ENCODE peak calls at places on chromosomes 4 and X, in eight cellular contexts. R is heart left ventricle, W is HepG2, K is HCT116, Y is A549, C is upper lobe of left lung, V is body of pancreas, B is gastrocnemius medialis. D is an unnamed sample.

GRCh38 chr4:183147983-183148382 is 48.9 kb downstream of the WWC2 start:
- ATAC-seq in B (no peak), V (no peak), W (no peak), K (no peak), Y (no peak), R (no peak), C (no peak), D (no peak)

GRCh38 chr4:69518102-69518501 is 22.4 kb upstream of the UGT2B4 start:
- ATAC-seq in C (no peak), W (peak; percentile 95), B (no peak), Y (peak; percentile 19), V (no peak), R (no peak), K (no peak), D (no peak)

GRCh38 chr4:39166177-39166576 is 16.2 kb upstream of the WDR19 start:
- ATAC-seq in W (no peak), V (no peak), K (no peak), B (no peak), R (no peak), Y (no peak), C (no peak), D (no peak)

GRCh38 chr4:22313974-22314373 is 201.9 kb downstream of the ADGRA3 start:
- ATAC-seq in W (no peak), Y (no peak), B (no peak), V (no peak), R (no peak), K (no peak), C (no peak), D (no peak)

GRCh38 chrX:81957900-81958545 is 756.1 kb downstream of the SH3BGRL start:
- ATAC-seq in R (no peak), W (peak; percentile 78), Y (no peak), K (no peak), V (no peak), B (no peak), C (no peak), D (no peak)

GRCh38 chrX:16822723-16823122 is 36.5 kb downstream of the TXLNG start:
- ATAC-seq in Y (no peak), B (no peak), C (no peak), R (no peak), W (no peak), K (no peak), V (no peak), D (no peak)

GRCh38 chr4:152038238-152038637 is 277.4 kb upstream of the GATB start:
- ATAC-seq in V (no peak), Y (no peak), R (peak; percentile 95), B (peak; percentile 94), C (no peak), W (no peak), K (no peak), D (peak; percentile 32)

GRCh38 chr4:88064410-88064809 is 57.0 kb downstream of the PKD2 start:
- ATAC-seq in W (no peak), V (no peak), B (no peak), C (no peak), R (no peak), Y (no peak), K (no peak), D (no peak)

DNA sequence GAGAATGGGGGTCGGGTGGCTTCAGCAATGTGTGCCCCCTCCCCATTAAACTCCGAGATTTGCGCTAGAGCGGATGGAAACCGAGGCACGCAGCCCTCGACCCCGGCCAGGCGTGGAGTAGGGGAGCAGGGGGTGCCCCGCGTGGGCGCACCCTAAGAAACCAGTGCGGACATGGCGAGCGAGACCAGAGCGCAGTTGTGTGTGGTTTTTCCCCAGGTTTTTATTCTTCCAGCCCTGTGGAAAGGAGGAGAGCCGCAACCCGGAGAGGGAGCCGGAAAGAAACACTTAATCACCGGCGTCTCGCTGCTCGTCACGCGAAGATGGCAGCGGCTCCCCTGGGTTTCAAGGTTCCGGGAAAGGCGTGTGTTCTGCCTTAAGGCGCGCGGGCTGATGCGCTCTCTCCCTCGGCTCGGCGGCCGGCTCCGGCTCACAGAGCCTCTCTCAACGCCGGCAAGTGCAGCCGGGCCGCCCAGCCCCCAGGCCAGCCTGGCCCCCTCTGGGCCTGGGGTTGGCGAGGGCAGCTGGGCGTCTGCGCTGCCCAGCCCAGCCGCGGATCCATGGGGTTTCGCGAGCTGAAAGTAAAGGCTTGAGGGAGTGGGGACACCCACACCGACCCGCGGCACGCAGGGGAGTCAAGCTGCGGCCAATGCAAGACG is 73.9 kb upstream of the BCOR start:
- ATAC-seq in K (no peak), B (no peak), R (no peak), C (peak; percentile 7), W (no peak), Y (no peak), V (peak; percentile 2), D (no peak)
- H3K4me1 ChIP-seq in K (peaks cover 43% of the 10 kb centered on the region), B (peaks cover 24% of the 10 kb centered on the region), R (peaks cover 46% of the 10 kb centered on the region), C (peaks cover 41% of the 10 kb centered on the region), W (peaks cover 74% of the 10 kb centered on the region), Y (peaks cover 10% of the 10 kb centered on the region), V (peaks cover 31% of the 10 kb centered on the region), D (no peaks in the 10 kb centered on the region)

DNA sequence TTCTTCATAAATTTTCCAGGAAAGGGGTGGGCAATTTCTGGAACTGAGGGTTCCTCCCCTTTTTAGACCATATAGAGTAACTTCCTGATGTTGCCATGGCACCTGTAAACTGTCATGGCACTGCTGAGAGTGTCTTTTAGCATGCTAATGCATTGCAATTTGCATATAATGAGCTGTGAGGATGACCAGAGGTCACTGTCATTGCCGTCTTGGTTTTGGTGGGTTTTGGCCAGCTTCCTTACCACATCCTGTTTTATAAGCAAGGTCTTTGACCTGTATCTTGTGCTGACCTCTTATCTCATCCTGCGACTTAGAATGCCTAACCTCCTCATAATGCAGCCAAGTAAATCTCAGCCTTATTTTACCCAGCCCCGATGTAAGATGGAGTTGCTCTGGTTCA is 577.8 kb downstream of the NLGN4X start:
- ATAC-seq in R (no peak), C (no peak), B (no peak), W (no peak), V (no peak), K (no peak), Y (no peak), D (no peak)
- H3K4me3 ChIP-seq in R (no peak overlapping the region), C (no peak overlapping the region), B (no peak overlapping the region), W (no peak overlapping the region), V (no peak overlapping the region), K (no peak overlapping the region), Y (no peak overlapping the region), D (no peak overlapping the region)

GRCh38 chrX:74369666-74370065 is 51.6 kb upstream of the SLC16A2 start:
- ATAC-seq in B (no peak), K (no peak), R (no peak), W (no peak), C (no peak), V (no peak), Y (no peak), D (no peak)

DNA sequence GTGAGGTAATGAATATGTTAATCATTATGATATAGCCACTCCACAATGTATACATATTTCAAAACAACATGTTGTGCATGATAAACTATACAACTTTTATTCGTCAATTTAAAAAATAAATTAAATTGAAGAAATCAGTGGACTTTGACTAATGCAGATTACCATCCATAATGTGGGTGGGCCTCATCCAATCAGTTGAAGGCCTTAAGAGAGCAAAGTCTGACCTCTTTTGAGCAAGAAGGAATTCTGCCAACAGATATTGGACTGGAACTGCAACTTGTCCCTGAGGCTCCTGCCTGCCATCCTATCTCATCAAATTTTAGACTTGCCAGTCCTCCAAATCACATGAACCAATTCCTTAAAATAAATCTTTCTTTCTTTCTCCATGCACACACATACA is 57.4 kb upstream of the SLC16A2 start:
- ATAC-seq in W (no peak), V (no peak), K (no peak), Y (no peak), R (no peak), B (no peak), C (no peak), D (no peak)
- TF ChIP-seq POLR2A in W (no peak), V (no peak), K (no peak), Y (no peak), R (no peak), B (no peak), C (no peak), D (no peak)

DNA sequence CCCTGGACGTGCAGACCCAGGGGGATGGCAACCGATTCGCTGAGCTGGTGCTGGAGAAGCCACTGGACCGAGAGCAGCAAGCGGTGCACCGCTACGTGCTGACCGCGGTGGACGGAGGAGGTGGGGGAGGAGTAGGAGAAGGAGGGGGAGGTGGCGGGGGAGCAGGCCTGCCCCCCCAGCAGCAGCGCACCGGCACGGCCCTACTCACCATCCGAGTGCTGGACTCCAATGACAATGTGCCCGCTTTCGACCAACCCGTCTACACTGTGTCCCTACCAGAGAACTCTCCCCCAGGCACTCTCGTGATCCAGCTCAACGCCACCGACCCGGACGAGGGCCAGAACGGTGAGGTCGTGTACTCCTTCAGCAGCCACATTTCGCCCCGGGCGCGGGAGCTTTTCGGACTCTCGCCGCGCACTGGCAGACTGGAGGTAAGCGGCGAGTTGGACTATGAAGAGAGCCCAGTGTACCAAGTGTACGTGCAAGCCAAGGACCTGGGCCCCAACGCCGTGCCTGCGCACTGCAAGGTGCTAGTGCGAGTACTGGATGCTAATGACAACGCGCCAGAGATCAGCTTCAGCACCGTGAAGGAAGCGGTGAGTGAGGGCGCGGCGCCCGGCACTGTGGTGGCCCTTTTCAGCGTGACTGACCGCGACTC is 1.7 kb downstream of the PCDH10 start:
- ATAC-seq in C (no peak), R (no peak), K (no peak), Y (peak; percentile 11), V (no peak), W (no peak), B (no peak), D (no peak)
- H3K4me1 ChIP-seq in C (peaks cover 39% of the 10 kb centered on the region), R (peaks cover 41% of the 10 kb centered on the region), K (no peaks in the 10 kb centered on the region), Y (peaks cover 9% of the 10 kb centered on the region), V (peaks cover 66% of the 10 kb centered on the region), W (no peaks in the 10 kb centered on the region), B (peaks cover 55% of the 10 kb centered on the region), D (no peaks in the 10 kb centered on the region)

GRCh38 chr4:148376151-148376550 is 66.1 kb downstream of the NR3C2 start:
- ATAC-seq in B (peak; percentile 54), R (peak; percentile 63), W (peak; percentile 100), Y (no peak), V (peak; percentile 94), C (peak; percentile 60), K (peak; percentile 52), D (no peak)
- H3K4me3 ChIP-seq in B (peak overlapping the region; percentile 51), R (peak overlapping the region; percentile 42), W (no peak overlapping the region), Y (no peak overlapping the region), V (no peak overlapping the region), C (peak overlapping the region; percentile 45), K (no peak overlapping the region), D (peak overlapping the region; percentile 39)

GRCh38 chrX:1394731-1395501 is 3.0 kb upstream of the SLC25A6 start:
- ATAC-seq in W (no peak), V (no peak), C (no peak), Y (no peak), K (no peak), R (no peak), B (no peak), D (no peak)

GRCh38 chrX:1397001-1397400 is 5.1 kb upstream of the SLC25A6 start:
- ATAC-seq in C (no peak), R (no peak), V (no peak), Y (no peak), K (no peak), B (no peak), W (no peak), D (no peak)

GRCh38 chrX:1397441-1397840 is 5.5 kb upstream of the SLC25A6 start:
- ATAC-seq in V (no peak), B (no peak), K (no peak), Y (no peak), R (no peak), C (no peak), W (no peak), D (no peak)

GRCh38 chrX:1393871-1394615 is 2.1 kb upstream of the SLC25A6 start:
- ATAC-seq in V (no peak), Y (no peak), W (no peak), C (no peak), R (no peak), B (no peak), K (no peak), D (no peak)

GRCh38 chrX:1395646-1396216 is 3.8 kb upstream of the SLC25A6 start:
- ATAC-seq in K (no peak), R (no peak), B (no peak), V (no peak), C (no peak), W (no peak), Y (no peak), D (no peak)
- TF ChIP-seq POLR2A in K (no peak), R (no peak), B (no peak), V (no peak), C (no peak), W (no peak), Y (no peak), D (no peak)